ENCODE peak calls at places on chromosomes 7 and 10, in five cellular contexts. One of them, this sample, is unnamed.

GRCh38 chr7:149084407-149084806 is 6.1 kb downstream of the ZNF786 start:
- DNase-seq in HL-60: no peak
- DNase-seq in AG04450: no peak
- DNase-seq in fibroblast of lung: no peak
- DNase-seq in left ventricle myocardium inferior: no peak
- DNase-seq in this sample: no peak

GRCh38 chr10:15180736-15181135 is 12.2 kb upstream of the NMT2 start:
- DNase-seq in HL-60: no peak
- DNase-seq in AG04450: no peak
- DNase-seq in fibroblast of lung: no peak
- DNase-seq in left ventricle myocardium inferior: no peak
- DNase-seq in this sample: no peak

GRCh38 chr7:151692721-151693120 is 173.0 kb upstream of the RHEB start:
- DNase-seq in HL-60: no peak
- DNase-seq in AG04450: no peak
- DNase-seq in fibroblast of lung: no peak
- DNase-seq in left ventricle myocardium inferior: peak; percentile 45
- DNase-seq in this sample: no peak

GRCh38 chr10:8873310-8873709 is 818.8 kb downstream of the GATA3 start:
- DNase-seq in HL-60: no peak
- DNase-seq in AG04450: no peak
- DNase-seq in fibroblast of lung: no peak
- DNase-seq in left ventricle myocardium inferior: no peak
- DNase-seq in this sample: no peak

GRCh38 chr7:28573751-28574295 is 161.5 kb downstream of the CREB5 start:
- DNase-seq in HL-60: no peak
- DNase-seq in AG04450: no peak
- DNase-seq in fibroblast of lung: peak; percentile 8
- DNase-seq in left ventricle myocardium inferior: no peak
- DNase-seq in this sample: no peak

GRCh38 chr7:1227814-1228534 is 4.7 kb upstream of the UNCX start:
- DNase-seq in HL-60: no peak
- DNase-seq in AG04450: no peak
- DNase-seq in fibroblast of lung: no peak
- DNase-seq in left ventricle myocardium inferior: no peak
- DNase-seq in this sample: no peak

GRCh38 chr10:784377-784758 is 94.9 kb upstream of the DIP2C start:
- DNase-seq in HL-60: no peak
- DNase-seq in AG04450: no peak
- DNase-seq in fibroblast of lung: no peak
- DNase-seq in left ventricle myocardium inferior: no peak
- DNase-seq in this sample: no peak

GRCh38 chr7:100428967-100429636 is 529 bp upstream of the MEPCE start:
- DNase-seq in HL-60: peak; percentile 99
- DNase-seq in AG04450: peak; percentile 100
- DNase-seq in fibroblast of lung: peak; percentile 100
- DNase-seq in left ventricle myocardium inferior: peak; percentile 100
- DNase-seq in this sample: peak; percentile 89

GRCh38 chr7:70068531-70068930 is 470.3 kb downstream of the AUTS2 start:
- DNase-seq in HL-60: no peak
- DNase-seq in AG04450: no peak
- DNase-seq in fibroblast of lung: no peak
- DNase-seq in left ventricle myocardium inferior: no peak
- DNase-seq in this sample: no peak

GRCh38 chr10:30671011-30671616 is 41.6 kb upstream of the LYZL2 start:
- DNase-seq in HL-60: peak; percentile 27
- DNase-seq in AG04450: peak; percentile 75
- DNase-seq in fibroblast of lung: peak; percentile 85
- DNase-seq in left ventricle myocardium inferior: no peak
- DNase-seq in this sample: no peak

GRCh38 chr10:71975087-71975890 is 11.1 kb downstream of the CHST3 start:
- DNase-seq in HL-60: no peak
- DNase-seq in AG04450: no peak
- DNase-seq in fibroblast of lung: no peak
- DNase-seq in left ventricle myocardium inferior: peak; percentile 69
- DNase-seq in this sample: no peak

GRCh38 chr10:91474009-91474408 is 63.9 kb downstream of the HECTD2 start:
- DNase-seq in HL-60: no peak
- DNase-seq in AG04450: no peak
- DNase-seq in fibroblast of lung: no peak
- DNase-seq in left ventricle myocardium inferior: no peak
- DNase-seq in this sample: no peak

GRCh38 chr10:91477236-91477635 is 67.1 kb downstream of the HECTD2 start:
- DNase-seq in HL-60: no peak
- DNase-seq in AG04450: no peak
- DNase-seq in fibroblast of lung: no peak
- DNase-seq in left ventricle myocardium inferior: no peak
- DNase-seq in this sample: no peak

DNA sequence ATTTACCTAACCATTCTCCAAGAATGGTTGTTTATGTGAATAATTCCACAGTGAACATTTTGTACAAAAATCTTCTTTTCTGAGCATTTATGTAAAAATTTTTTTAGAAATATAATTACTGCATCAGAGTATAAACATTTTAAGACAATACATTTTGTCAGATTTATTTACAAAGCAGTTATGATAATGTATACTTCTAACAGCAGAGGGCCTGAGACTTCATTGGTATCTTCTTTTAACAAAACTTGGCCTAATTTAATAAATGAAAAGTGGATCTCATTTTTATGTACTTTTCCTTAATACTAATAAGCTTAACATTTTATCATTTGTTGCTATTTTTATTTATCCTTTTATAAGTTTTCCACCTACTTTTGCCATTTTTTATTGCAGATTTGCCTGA is 69.4 kb downstream of the HECTD2 start:
- DNase-seq in HL-60: no peak
- DNase-seq in AG04450: no peak
- DNase-seq in fibroblast of lung: peak; percentile 2
- DNase-seq in left ventricle myocardium inferior: no peak
- DNase-seq in this sample: no peak
- TF ChIP-seq CTCF in HL-60: no peak
- TF ChIP-seq CTCF in AG04450: no peak
- TF ChIP-seq CTCF in fibroblast of lung: no peak
- TF ChIP-seq CTCF in left ventricle myocardium inferior: no peak
- TF ChIP-seq CTCF in this sample: no peak

GRCh38 chr7:80735330-80735729 is 96.9 kb downstream of the CD36 start:
- DNase-seq in HL-60: no peak
- DNase-seq in AG04450: no peak
- DNase-seq in fibroblast of lung: no peak
- DNase-seq in left ventricle myocardium inferior: peak; percentile 19
- DNase-seq in this sample: no peak
- H3K4me3 ChIP-seq in HL-60: no peak overlapping the region
- H3K4me3 ChIP-seq in AG04450: no peak overlapping the region
- H3K4me3 ChIP-seq in fibroblast of lung: no peak overlapping the region
- H3K4me3 ChIP-seq in left ventricle myocardium inferior: no peak overlapping the region
- H3K4me3 ChIP-seq in this sample: no peak overlapping the region

GRCh38 chr7:80677629-80678028 is 39.2 kb downstream of the CD36 start:
- DNase-seq in HL-60: no peak
- DNase-seq in AG04450: no peak
- DNase-seq in fibroblast of lung: peak; percentile 9
- DNase-seq in left ventricle myocardium inferior: no peak
- DNase-seq in this sample: no peak

GRCh38 chr7:80676404-80676803 is 38.0 kb downstream of the CD36 start:
- DNase-seq in HL-60: no peak
- DNase-seq in AG04450: no peak
- DNase-seq in fibroblast of lung: no peak
- DNase-seq in left ventricle myocardium inferior: no peak
- DNase-seq in this sample: no peak

GRCh38 chr7:80681272-80681885 is 42.9 kb downstream of the CD36 start:
- DNase-seq in HL-60: no peak
- DNase-seq in AG04450: no peak
- DNase-seq in fibroblast of lung: peak; percentile 59
- DNase-seq in left ventricle myocardium inferior: no peak
- DNase-seq in this sample: no peak

GRCh38 chr7:80680159-80680903 is 41.9 kb downstream of the CD36 start:
- DNase-seq in HL-60: no peak
- DNase-seq in AG04450: no peak
- DNase-seq in fibroblast of lung: no peak
- DNase-seq in left ventricle myocardium inferior: no peak
- DNase-seq in this sample: no peak

DNA sequence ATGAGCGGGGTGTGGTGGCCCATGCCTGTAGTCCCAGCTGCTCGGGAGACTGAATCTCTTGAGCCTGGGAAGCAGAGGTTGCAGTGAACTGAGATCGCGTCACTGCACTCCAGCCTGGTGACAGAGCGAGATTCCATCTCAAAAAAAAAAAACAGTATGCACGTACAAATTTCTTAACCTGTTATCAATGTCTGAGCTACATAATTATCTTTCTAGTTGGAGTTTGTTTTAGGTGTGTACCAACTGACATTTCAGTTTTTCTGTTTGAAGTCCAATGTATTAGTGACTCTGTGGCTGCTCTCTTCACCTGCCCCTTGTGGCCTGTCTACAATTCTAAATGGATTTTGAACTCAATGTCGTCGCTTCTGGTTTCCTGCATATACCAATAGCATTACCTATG is 40.3 kb downstream of the CD36 start:
- DNase-seq in HL-60: no peak
- DNase-seq in AG04450: no peak
- DNase-seq in fibroblast of lung: no peak
- DNase-seq in left ventricle myocardium inferior: no peak
- DNase-seq in this sample: no peak
- TF ChIP-seq CTCF in HL-60: no peak
- TF ChIP-seq CTCF in AG04450: no peak
- TF ChIP-seq CTCF in fibroblast of lung: no peak
- TF ChIP-seq CTCF in left ventricle myocardium inferior: no peak
- TF ChIP-seq CTCF in this sample: no peak

GRCh38 chr7:130930260-130930659 is 196.3 kb upstream of the KLF14 start:
- DNase-seq in HL-60: peak; percentile 43
- DNase-seq in AG04450: no peak
- DNase-seq in fibroblast of lung: no peak
- DNase-seq in left ventricle myocardium inferior: no peak
- DNase-seq in this sample: no peak

GRCh38 chr7:130932088-130932487 is 198.1 kb upstream of the KLF14 start:
- DNase-seq in HL-60: no peak
- DNase-seq in AG04450: no peak
- DNase-seq in fibroblast of lung: no peak
- DNase-seq in left ventricle myocardium inferior: no peak
- DNase-seq in this sample: no peak

GRCh38 chr7:130927564-130927963 is 193.6 kb upstream of the KLF14 start:
- DNase-seq in HL-60: no peak
- DNase-seq in AG04450: no peak
- DNase-seq in fibroblast of lung: no peak
- DNase-seq in left ventricle myocardium inferior: no peak
- DNase-seq in this sample: no peak

GRCh38 chr7:130932667-130933432 is 198.8 kb upstream of the KLF14 start:
- DNase-seq in HL-60: no peak
- DNase-seq in AG04450: no peak
- DNase-seq in fibroblast of lung: no peak
- DNase-seq in left ventricle myocardium inferior: no peak
- DNase-seq in this sample: no peak

DNA sequence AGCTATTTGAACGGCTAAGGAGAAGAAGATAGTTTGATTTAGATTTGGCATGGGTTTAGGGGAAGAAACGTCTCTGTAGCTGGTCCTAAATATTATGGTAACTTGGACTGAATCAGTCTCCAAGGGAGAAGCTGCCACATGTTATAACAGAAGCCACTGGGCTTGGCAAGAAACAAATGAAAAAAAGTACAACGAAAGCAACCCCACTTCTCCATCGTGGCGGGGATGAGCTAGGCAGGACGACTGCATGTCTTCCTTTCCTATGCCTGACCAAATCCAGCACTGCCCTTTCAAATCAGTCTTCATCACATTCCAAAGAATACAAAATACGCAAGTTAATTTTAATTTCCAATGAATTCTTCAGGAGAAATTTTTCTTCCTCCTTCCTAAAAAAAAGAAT is 196.7 kb upstream of the KLF14 start:
- DNase-seq in HL-60: no peak
- DNase-seq in AG04450: no peak
- DNase-seq in fibroblast of lung: no peak
- DNase-seq in left ventricle myocardium inferior: no peak
- DNase-seq in this sample: no peak
- H3K4me3 ChIP-seq in HL-60: no peak overlapping the region
- H3K4me3 ChIP-seq in AG04450: no peak overlapping the region
- H3K4me3 ChIP-seq in fibroblast of lung: no peak overlapping the region
- H3K4me3 ChIP-seq in left ventricle myocardium inferior: no peak overlapping the region
- H3K4me3 ChIP-seq in this sample: no peak overlapping the region

GRCh38 chr10:99372546-99373271 is 43.6 kb downstream of the CNNM1 start:
- DNase-seq in HL-60: no peak
- DNase-seq in AG04450: no peak
- DNase-seq in fibroblast of lung: peak; percentile 54
- DNase-seq in left ventricle myocardium inferior: no peak
- DNase-seq in this sample: no peak

GRCh38 chr10:99369551-99369950 is 40.4 kb downstream of the CNNM1 start:
- DNase-seq in HL-60: no peak
- DNase-seq in AG04450: no peak
- DNase-seq in fibroblast of lung: no peak
- DNase-seq in left ventricle myocardium inferior: no peak
- DNase-seq in this sample: no peak

GRCh38 chr10:99369126-99369525 is 40.0 kb downstream of the CNNM1 start:
- DNase-seq in HL-60: no peak
- DNase-seq in AG04450: no peak
- DNase-seq in fibroblast of lung: no peak
- DNase-seq in left ventricle myocardium inferior: no peak
- DNase-seq in this sample: peak; percentile 48

GRCh38 chr10:99368646-99369045 is 39.5 kb downstream of the CNNM1 start:
- DNase-seq in HL-60: no peak
- DNase-seq in AG04450: no peak
- DNase-seq in fibroblast of lung: no peak
- DNase-seq in left ventricle myocardium inferior: no peak
- DNase-seq in this sample: peak; percentile 46

GRCh38 chr10:99370993-99371392 is 41.8 kb downstream of the CNNM1 start:
- DNase-seq in HL-60: no peak
- DNase-seq in AG04450: no peak
- DNase-seq in fibroblast of lung: no peak
- DNase-seq in left ventricle myocardium inferior: no peak
- DNase-seq in this sample: no peak
- TF ChIP-seq CTCF in HL-60: no peak
- TF ChIP-seq CTCF in AG04450: peak; percentile 38
- TF ChIP-seq CTCF in fibroblast of lung: peak; percentile 19
- TF ChIP-seq CTCF in left ventricle myocardium inferior: peak; percentile 52
- TF ChIP-seq CTCF in this sample: peak; percentile 65

DNA sequence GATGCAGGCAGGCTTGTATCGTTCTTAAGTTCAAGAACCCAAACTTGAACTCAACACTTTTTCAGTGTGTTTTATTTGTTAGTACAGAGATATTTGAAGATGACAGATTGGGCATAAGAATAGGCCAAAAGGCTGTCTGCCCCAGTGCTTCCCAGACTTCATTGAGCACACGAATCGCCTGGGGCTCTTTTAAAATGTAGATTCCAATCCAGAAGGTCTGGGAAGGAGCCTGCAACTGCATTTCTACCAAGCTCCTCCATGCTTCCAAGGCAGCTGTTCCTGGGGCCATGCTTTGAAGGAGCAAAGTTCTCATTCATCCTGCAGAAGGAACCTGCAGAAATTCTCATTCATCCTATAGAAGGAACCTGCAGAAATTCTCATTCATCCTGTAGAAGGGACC is 114.5 kb upstream of the INSYN2A start:
- DNase-seq in HL-60: no peak
- DNase-seq in AG04450: no peak
- DNase-seq in fibroblast of lung: no peak
- DNase-seq in left ventricle myocardium inferior: no peak
- DNase-seq in this sample: no peak
- H3K4me3 ChIP-seq in HL-60: no peak overlapping the region
- H3K4me3 ChIP-seq in AG04450: no peak overlapping the region
- H3K4me3 ChIP-seq in fibroblast of lung: no peak overlapping the region
- H3K4me3 ChIP-seq in left ventricle myocardium inferior: no peak overlapping the region
- H3K4me3 ChIP-seq in this sample: no peak overlapping the region

GRCh38 chr10:3104251-3104918 is 37.0 kb downstream of the PFKP start:
- DNase-seq in HL-60: no peak
- DNase-seq in AG04450: no peak
- DNase-seq in fibroblast of lung: no peak
- DNase-seq in left ventricle myocardium inferior: peak; percentile 72
- DNase-seq in this sample: no peak
- TF ChIP-seq CTCF in HL-60: no peak
- TF ChIP-seq CTCF in AG04450: no peak
- TF ChIP-seq CTCF in fibroblast of lung: no peak
- TF ChIP-seq CTCF in left ventricle myocardium inferior: no peak
- TF ChIP-seq CTCF in this sample: no peak